ENCODE peak calls at places on chromosomes 16 and 17, in six cellular contexts. L is CD8-positive, alpha-beta T cell; C is prostate gland; I is OCI-LY7; P is mammary epithelial cell; Y is left ventricle myocardium inferior. J is an unnamed sample.

GRCh38 chr17:19369846-19370492 is 7.4 kb upstream of the B9D1 start:
- DNase-seq in L (peak), C (no peak), I (no peak), P (no peak), Y (peak), J (no peak)

GRCh38 chr16:87328846-87329245 is 11.7 kb upstream of the C16orf95 start:
- DNase-seq in L (no peak), C (no peak), I (peak), P (peak), Y (no peak), J (no peak)

GRCh38 chr16:89460556-89460955 is 29.8 kb downstream of the ANKRD11 start:
- DNase-seq in L (no peak), C (no peak), I (no peak), P (no peak), Y (no peak), J (no peak)

GRCh38 chr16:58338205-58338604 is 43.4 kb upstream of the PRSS54 start:
- DNase-seq in L (no peak), C (no peak), I (peak), P (peak), Y (no peak), J (no peak)

GRCh38 chr16:54143934-54144333 is 142.7 kb downstream of the IRX3 start:
- DNase-seq in L (no peak), C (no peak), I (no peak), P (no peak), Y (no peak), J (no peak)

GRCh38 chr17:21345236-21345635 is 30.9 kb upstream of the KCNJ12 start:
- DNase-seq in L (no peak), C (no peak), I (peak), P (peak), Y (no peak), J (no peak)

GRCh38 chr16:8380311-8380710 is 210.0 kb downstream of the TMEM114 start:
- DNase-seq in L (no peak), C (no peak), I (no peak), P (no peak), Y (no peak), J (no peak)

GRCh38 chr17:28145348-28145747 is 102.9 kb downstream of the NLK start:
- DNase-seq in L (no peak), C (no peak), I (no peak), P (no peak), Y (no peak), J (no peak)

GRCh38 chr16:15856901-15857778 is at the start of gene MYH11:
- DNase-seq in L (no peak), C (no peak), I (peak), P (peak), Y (no peak), J (no peak)

GRCh38 chr16:11386791-11387546 is 41.7 kb downstream of the RMI2 start:
- DNase-seq in L (no peak), C (no peak), I (peak), P (no peak), Y (no peak), J (no peak)

GRCh38 chr17:2695243-2695960 is 16.2 kb downstream of the CLUH start:
- DNase-seq in L (no peak), C (no peak), I (no peak), P (no peak), Y (no peak), J (no peak)

GRCh38 chr16:85718682-85719081 is 29.9 kb upstream of the GINS2 start:
- DNase-seq in L (no peak), C (no peak), I (peak), P (no peak), Y (no peak), J (no peak)

GRCh38 chr16:321532-321931 is 31.0 kb downstream of the AXIN1 start:
- DNase-seq in L (no peak), C (no peak), I (no peak), P (no peak), Y (no peak), J (no peak)

GRCh38 chr16:19860146-19861030 is 24.3 kb downstream of the GPRC5B start:
- DNase-seq in L (no peak), C (peak), I (no peak), P (peak), Y (no peak), J (peak)

GRCh38 chr17:67528751-67529436 is 151.8 kb downstream of the PITPNC1 start:
- DNase-seq in L (no peak), C (peak), I (no peak), P (no peak), Y (peak), J (peak)

GRCh38 chr17:82804442-82805191 is 35.2 kb downstream of the ZNF750 start:
- DNase-seq in L (no peak), C (peak), I (no peak), P (no peak), Y (peak), J (no peak)

GRCh38 chr17:66637491-66637890 is 197.4 kb upstream of the CACNG5 start:
- DNase-seq in L (no peak), C (no peak), I (no peak), P (peak), Y (no peak), J (no peak)

GRCh38 chr16:79186196-79186595 is 414.3 kb downstream of the MAF start:
- DNase-seq in L (no peak), C (no peak), I (no peak), P (no peak), Y (no peak), J (no peak)

GRCh38 chr17:67992541-67993152 is 3.6 kb downstream of the C17orf58 start:
- DNase-seq in L (no peak), C (peak), I (peak), P (peak), Y (no peak), J (no peak)

GRCh38 chr16:14240216-14240843 is 169.2 kb downstream of the MRTFB start:
- DNase-seq in L (no peak), C (no peak), I (no peak), P (no peak), Y (no peak), J (no peak)

GRCh38 chr16:4474192-4474961 is at the start of gene NMRAL1:
- DNase-seq in L (peak), C (peak), I (peak), P (peak), Y (peak), J (peak)

DNA sequence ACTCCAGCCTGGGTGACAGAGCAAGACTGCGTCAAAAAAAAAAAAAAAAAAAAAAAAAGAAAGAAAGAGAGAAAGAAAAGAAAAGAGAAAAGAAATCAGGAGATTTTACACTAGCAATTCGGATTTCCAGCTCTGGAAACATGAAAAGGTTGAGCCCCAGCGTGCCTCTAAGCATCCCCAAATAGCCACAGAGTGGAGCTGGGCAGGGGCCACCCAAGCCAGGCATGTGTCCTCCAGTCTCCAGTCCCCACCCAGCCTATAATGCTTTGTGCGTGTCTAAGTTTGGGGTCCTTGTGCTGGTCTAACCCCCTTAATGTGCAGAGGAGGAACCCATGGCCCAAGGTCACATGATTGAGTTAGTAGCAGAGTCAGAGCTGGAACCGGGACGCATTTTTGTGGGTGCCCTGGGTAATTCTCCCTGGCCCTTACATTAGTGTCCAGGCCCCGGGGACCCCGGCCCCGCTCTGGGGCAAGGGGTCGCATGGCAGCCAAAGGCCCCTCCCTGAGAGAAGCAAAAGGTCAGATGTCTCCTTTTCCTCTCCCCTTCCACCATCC is 19.9 kb downstream of the ADAM11 start:
- DNase-seq in L (no peak), C (no peak), I (no peak), P (no peak), Y (no peak), J (no peak)
- H3K4me3 ChIP-seq in L (no peak), C (peak), I (peak), P (no peak), Y (peak), J (peak)

DNA sequence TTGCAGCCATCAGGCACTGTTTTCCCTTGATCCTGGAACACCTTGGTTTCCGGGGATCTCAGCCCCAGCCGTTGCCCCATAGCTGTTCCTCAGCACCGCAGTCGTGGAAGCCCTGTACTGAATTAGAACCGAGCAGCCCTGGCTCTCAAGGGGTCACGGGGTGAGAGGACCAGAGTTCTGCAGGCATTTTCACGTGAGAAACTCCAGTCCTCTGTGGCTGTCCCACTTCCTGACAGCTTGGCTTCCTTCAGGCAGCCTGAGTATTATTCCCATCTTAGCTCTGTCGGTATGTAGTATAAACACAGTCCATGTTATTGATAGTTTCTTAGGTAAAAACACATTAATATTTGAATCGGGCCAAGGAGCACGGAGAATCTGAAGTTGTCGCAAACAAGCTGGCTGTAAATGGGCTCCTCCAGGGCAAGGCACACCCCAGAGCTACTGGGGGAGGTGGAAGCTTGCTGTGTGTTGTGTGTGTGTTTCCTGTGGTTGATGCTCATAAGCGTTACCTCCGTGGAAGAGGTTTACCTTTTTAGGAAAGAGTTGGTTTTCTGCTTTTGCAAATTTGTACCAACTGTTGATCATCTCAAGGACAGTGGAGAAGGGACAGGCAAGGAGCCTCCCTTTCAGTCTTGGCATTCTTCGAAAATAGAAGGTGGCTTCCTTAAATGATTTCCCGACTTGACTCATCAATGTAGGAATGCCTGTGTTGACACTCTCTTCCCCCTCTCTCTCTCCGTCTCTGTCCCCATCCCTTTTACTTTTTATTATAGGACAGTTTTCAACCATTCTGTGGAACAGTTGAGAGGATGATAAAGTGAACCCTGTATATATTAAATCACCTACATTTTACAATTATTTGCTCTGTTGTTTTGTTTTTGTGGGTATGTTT is 208.9 kb upstream of the CHMP6 start:
- DNase-seq in L (peak), C (no peak), I (no peak), P (no peak), Y (no peak), J (no peak)
- H3K4me3 ChIP-seq in L (peak), C (no peak), I (no peak), P (no peak), Y (no peak), J (no peak)

DNA sequence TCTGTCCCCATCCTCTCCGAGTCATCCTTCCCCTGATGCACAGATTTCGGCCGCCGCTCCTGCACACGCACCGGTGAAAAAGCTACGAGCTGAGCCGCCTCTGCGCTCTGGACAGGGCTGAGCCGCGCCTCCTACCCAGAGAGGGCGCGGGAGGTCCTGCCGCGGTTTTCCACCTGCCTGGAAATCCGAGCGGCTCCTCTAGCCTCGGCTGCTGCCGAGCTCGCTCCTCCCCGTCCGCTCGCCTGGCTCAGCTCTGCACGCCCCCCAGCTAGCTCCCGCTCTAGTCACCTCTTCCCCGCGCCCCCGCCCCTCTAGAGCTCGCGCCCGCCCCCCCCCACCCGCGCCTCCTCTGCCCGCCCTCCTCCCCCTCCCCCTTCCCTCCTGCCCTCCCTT is 198 bp upstream of the SHISA9 start:
- DNase-seq in L (no peak), C (no peak), I (no peak), P (peak), Y (no peak), J (no peak)
- H3K4me3 ChIP-seq in L (no peak), C (peak), I (no peak), P (no peak), Y (peak), J (peak)

DNA sequence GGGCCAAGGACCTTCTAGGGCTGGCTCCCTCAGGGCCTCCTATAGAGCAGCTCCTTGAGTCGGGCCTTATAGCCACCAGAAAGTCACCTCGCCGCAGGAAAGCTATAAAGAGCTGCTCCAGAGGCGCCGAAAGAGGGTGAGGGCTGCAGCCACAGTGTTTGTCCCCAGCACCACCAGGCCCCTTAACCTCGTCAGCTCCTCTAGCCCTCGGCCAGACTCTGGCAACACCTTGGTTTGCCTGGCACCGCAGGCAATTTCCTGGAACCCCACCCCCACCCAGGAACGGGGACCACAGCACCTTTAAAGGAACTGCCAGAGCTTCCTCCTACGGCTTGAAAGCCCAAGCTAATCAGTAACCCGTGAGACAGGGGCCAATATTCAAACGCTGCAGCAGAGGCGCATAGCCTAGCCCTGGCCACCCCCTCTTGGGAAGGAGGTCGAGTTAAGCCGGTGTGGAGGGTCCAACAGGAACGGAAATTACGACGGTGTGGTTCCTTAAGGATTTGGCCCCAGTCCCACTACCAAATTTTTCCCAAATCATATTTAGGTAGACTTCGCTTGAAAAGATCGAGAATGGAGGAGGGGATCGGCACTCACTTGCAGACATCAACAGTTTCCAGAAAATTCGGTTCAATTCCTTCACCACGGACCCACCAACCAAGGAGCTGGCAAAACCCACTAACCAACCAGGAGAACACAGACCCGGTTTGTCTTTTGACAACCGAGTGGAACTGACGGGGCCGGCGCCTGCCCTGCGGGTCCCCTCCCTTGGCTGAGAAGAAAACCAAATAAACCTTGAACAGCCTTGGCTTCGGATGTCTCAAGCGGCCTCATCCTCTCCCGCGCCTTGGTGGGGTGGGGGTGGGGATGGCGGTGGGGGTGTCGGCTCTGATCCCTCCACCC is 3.0 kb downstream of the HOXB6 start:
- DNase-seq in L (no peak), C (no peak), I (no peak), P (no peak), Y (no peak), J (no peak)
- H3K4me3 ChIP-seq in L (no peak), C (no peak), I (no peak), P (no peak), Y (peak), J (no peak)

GRCh38 chr17:81039096-81039495 is 4.1 kb downstream of the BAIAP2 start:
- DNase-seq in L (no peak), C (no peak), I (no peak), P (no peak), Y (no peak), J (no peak)

GRCh38 chr17:81039854-81040758 is 5.2 kb downstream of the BAIAP2 start:
- DNase-seq in L (no peak), C (no peak), I (no peak), P (peak), Y (no peak), J (no peak)

GRCh38 chr17:81042606-81043005 is 7.7 kb downstream of the BAIAP2 start:
- DNase-seq in L (no peak), C (no peak), I (no peak), P (no peak), Y (no peak), J (no peak)

GRCh38 chr17:81043319-81043724 is 8.4 kb downstream of the BAIAP2 start:
- DNase-seq in L (no peak), C (no peak), I (no peak), P (no peak), Y (no peak), J (no peak)

GRCh38 chr17:81040791-81041337 is 5.9 kb downstream of the BAIAP2 start:
- DNase-seq in L (peak), C (no peak), I (peak), P (no peak), Y (no peak), J (no peak)
- H3K4me3 ChIP-seq in L (no peak), C (no peak), I (no peak), P (no peak), Y (no peak), J (peak)

DNA sequence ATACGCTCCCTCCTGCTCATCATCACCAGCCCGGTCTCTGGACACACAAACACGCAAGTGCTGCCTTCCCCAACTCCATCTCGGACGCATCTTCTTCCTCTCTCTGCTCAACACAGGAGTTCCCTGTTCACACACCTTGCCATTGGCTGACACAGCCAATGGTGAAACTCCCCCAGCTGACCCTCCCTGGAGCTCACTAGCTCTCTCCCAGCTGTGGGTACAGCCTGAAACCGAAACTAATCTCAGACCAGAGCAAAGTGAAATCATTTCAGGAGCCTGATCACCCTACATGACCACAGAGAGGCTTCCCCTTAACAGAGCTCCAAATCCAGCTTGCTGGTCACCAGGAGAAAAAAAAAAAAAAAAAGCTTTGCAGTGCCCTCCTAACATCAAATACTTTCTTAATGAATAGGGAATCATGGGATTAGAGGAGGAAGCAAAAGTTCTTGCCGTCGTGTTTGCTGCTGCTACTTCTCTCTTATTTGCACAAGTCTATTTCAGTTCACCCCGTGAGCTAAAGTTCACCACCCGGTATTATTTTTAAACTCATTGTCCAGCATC is 8.3 kb downstream of the CUEDC1 start:
- DNase-seq in L (peak), C (peak), I (peak), P (peak), Y (no peak), J (peak)
- H3K4me3 ChIP-seq in L (peak), C (peak), I (peak), P (no peak), Y (peak), J (peak)

GRCh38 chr17:1324201-1324750 is 44.8 kb downstream of the TRARG1 start:
- DNase-seq in L (no peak), C (no peak), I (no peak), P (no peak), Y (no peak), J (no peak)
- H3K4me3 ChIP-seq in L (no peak), C (no peak), I (no peak), P (no peak), Y (no peak), J (no peak)

DNA sequence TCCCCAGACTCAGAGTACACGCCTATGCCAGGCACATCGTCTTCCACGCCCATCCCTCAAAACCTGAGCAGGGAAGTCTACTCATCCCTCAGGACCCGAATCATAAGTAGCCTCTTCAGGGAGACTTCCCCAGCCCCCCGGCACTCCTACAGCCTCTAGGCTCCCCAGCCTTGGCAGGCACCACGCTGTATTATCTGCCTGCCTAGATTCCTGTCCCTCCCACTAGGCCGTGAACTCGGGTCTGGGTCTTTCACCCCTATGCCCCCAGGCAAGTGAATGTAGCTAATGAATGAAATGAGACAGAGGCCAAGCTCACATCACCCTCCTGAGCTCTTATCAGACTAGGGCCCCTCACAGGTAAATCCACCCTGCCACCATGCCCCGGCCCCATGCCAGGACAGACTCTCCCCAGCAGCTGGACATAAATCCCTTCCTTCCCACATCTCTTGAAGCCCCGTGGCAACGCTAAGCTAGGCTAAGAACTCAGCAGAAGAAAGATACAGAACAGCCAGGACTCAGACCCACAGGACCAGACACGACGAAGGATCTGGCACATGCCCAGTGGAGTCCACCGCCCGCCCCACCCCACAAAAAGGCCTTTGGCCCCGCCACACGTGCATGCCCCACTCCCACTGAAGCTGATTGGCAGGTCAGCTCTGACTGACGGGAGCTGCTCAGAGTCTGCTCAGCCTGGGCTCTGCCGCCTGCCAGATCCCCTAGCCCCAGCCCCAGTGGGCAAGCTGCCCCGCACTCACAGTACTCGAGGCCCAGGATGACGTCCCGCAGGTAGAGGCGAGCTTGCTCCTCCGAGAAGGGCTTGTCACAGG is 13.0 kb downstream of the CAMKK1 start:
- DNase-seq in L (no peak), C (no peak), I (no peak), P (no peak), Y (no peak), J (no peak)
- H3K4me3 ChIP-seq in L (no peak), C (no peak), I (no peak), P (no peak), Y (no peak), J (no peak)

GRCh38 chr17:56779306-56779705 is 54.4 kb downstream of the C17orf67 start:
- DNase-seq in L (no peak), C (no peak), I (no peak), P (no peak), Y (no peak), J (no peak)
- H3K4me3 ChIP-seq in L (peak), C (no peak), I (no peak), P (no peak), Y (no peak), J (no peak)

GRCh38 chr16:67375161-67375560 is 18.1 kb downstream of the TPPP3 start:
- DNase-seq in L (no peak), C (no peak), I (no peak), P (no peak), Y (no peak), J (no peak)

GRCh38 chr16:67372664-67373063 is 20.6 kb downstream of the TPPP3 start:
- DNase-seq in L (no peak), C (no peak), I (peak), P (no peak), Y (no peak), J (no peak)

GRCh38 chr16:67378642-67379041 is 14.7 kb downstream of the TPPP3 start:
- DNase-seq in L (no peak), C (no peak), I (no peak), P (no peak), Y (no peak), J (no peak)
- H3K4me3 ChIP-seq in L (no peak), C (no peak), I (no peak), P (no peak), Y (no peak), J (no peak)

J was measured in retinal pigment epithelial cell.